ENCODE peak calls at places on chromosomes 3 and 15, in five cellular contexts. V is AG04450, G is HCT116, R is breast epithelium, A is BJ. S is an unnamed sample.

GRCh38 chr3:172194702-172195392 is 155.5 kb downstream of the FNDC3B start:
- DNase-seq in A (no peak), R (no peak), V (no peak), G (peak), S (no peak)

GRCh38 chr3:10551139-10551538 is 45.8 kb upstream of the ATP2B2 start:
- DNase-seq in R (peak), A (no peak), V (no peak), G (no peak), S (no peak)

GRCh38 chr3:83002869-83003445 is 1241.5 kb upstream of the GBE1 start:
- DNase-seq in A (no peak), G (no peak), V (no peak), R (no peak), S (no peak)

GRCh38 chr15:100926971-100927756 is 8.0 kb downstream of the LRRK1 start:
- DNase-seq in R (no peak), G (no peak), A (no peak), V (no peak), S (no peak)

GRCh38 chr3:22399566-22399965 is 648.6 kb upstream of the ZNF385D start:
- DNase-seq in G (no peak), A (no peak), R (no peak), V (no peak), S (no peak)

GRCh38 chr3:31945738-31946052 is 35.4 kb downstream of the OSBPL10 start:
- DNase-seq in G (no peak), V (no peak), A (no peak), R (no peak), S (no peak)

GRCh38 chr3:125351814-125352456 is 23.2 kb downstream of the ZNF148 start:
- DNase-seq in R (no peak), G (no peak), V (no peak), A (no peak), S (no peak)

GRCh38 chr3:50303038-50303815 is at the start of gene HYAL1:
- DNase-seq in R (no peak), G (peak), A (no peak), V (no peak), S (no peak)

GRCh38 chr3:192026656-192027055 is 565.7 kb downstream of the PYDC2 start:
- DNase-seq in A (no peak), G (no peak), R (no peak), V (no peak), S (no peak)

GRCh38 chr15:81093961-81094360 is 40.1 kb upstream of the CFAP161 start:
- DNase-seq in V (no peak), G (no peak), R (no peak), A (no peak), S (no peak)

GRCh38 chr3:187447737-187448136 is 79.6 kb downstream of the RTP4 start:
- DNase-seq in A (no peak), V (no peak), R (no peak), G (no peak), S (no peak)

GRCh38 chr15:42385206-42385979 is 26.1 kb downstream of the CAPN3 start:
- DNase-seq in R (no peak), G (peak), V (peak), A (no peak), S (peak)

GRCh38 chr15:63615935-63616334 is 18.7 kb downstream of the FBXL22 start:
- DNase-seq in G (no peak), V (no peak), R (no peak), A (no peak), S (no peak)

GRCh38 chr3:55701997-55702396 is 214.9 kb upstream of the WNT5A start:
- DNase-seq in A (no peak), G (no peak), R (no peak), V (no peak), S (no peak)

GRCh38 chr3:39383913-39384664 is 919 bp downstream of the SLC25A38 start:
- DNase-seq in A (peak), G (peak), R (peak), V (peak), S (peak)

GRCh38 chr3:42061711-42062408 is 29.3 kb upstream of the TRAK1 start:
- DNase-seq in R (no peak), V (peak), G (peak), A (peak), S (no peak)

GRCh38 chr15:70412717-70413266 is 315.1 kb upstream of the TLE3 start:
- DNase-seq in A (no peak), V (no peak), R (peak), G (no peak), S (no peak)

GRCh38 chr3:10495003-10495402 is 10.4 kb downstream of the ATP2B2 start:
- DNase-seq in G (peak), R (peak), A (no peak), V (no peak), S (no peak)

GRCh38 chr3:80983753-80984152 is 777.7 kb downstream of the GBE1 start:
- DNase-seq in V (no peak), G (no peak), A (no peak), R (no peak), S (no peak)

GRCh38 chr3:128496602-128497304 is 3.8 kb upstream of the GATA2 start:
- DNase-seq in R (no peak), G (no peak), V (no peak), A (no peak), S (no peak)

GRCh38 chr3:7166460-7166859 is 305.5 kb downstream of the GRM7 start:
- DNase-seq in R (no peak), V (no peak), G (no peak), A (no peak), S (no peak)

GRCh38 chr3:16609927-16610580 is 4.8 kb upstream of the DAZL start:
- DNase-seq in G (no peak), V (no peak), A (peak), R (no peak), S (no peak)

GRCh38 chr3:17629400-17629799 is 113.0 kb downstream of the TBC1D5 start:
- DNase-seq in V (no peak), R (no peak), A (no peak), G (no peak), S (no peak)

GRCh38 chr3:20185364-20185732 is 658 bp downstream of the SGO1 start:
- DNase-seq in V (no peak), G (no peak), A (no peak), R (no peak), S (peak)
- H3K4me3 ChIP-seq in V (peak), G (peak), A (peak), R (peak), S (peak)

DNA sequence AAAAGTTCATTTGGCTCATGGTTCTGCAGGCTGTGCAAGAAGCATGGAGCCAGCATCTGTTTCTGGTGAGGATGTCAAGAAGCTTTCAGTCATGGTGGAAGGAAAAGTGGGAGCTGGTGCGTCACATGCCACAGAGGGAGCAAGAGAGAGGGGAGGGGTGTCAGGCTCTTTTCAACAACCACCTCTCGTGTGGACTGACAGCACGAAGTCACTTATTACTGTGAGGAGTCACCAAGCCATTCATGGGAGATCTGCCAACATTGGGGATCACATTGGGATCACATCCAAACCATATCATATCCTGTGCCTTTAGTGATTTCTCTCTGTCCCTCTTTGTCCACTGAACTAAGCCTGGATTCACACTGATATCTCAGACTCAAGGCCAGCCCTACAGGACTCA is 132.0 kb downstream of the KLF13 start:
- DNase-seq in R (no peak), V (no peak), A (no peak), G (no peak), S (no peak)
- H3K4me3 ChIP-seq in R (no peak), V (no peak), A (no peak), G (no peak), S (no peak)

GRCh38 chr15:96042734-96043224 is 287.7 kb upstream of the NR2F2 start:
- DNase-seq in V (no peak), R (no peak), A (no peak), G (no peak), S (peak)
- H3K4me3 ChIP-seq in V (no peak), R (no peak), A (no peak), G (no peak), S (peak)

DNA sequence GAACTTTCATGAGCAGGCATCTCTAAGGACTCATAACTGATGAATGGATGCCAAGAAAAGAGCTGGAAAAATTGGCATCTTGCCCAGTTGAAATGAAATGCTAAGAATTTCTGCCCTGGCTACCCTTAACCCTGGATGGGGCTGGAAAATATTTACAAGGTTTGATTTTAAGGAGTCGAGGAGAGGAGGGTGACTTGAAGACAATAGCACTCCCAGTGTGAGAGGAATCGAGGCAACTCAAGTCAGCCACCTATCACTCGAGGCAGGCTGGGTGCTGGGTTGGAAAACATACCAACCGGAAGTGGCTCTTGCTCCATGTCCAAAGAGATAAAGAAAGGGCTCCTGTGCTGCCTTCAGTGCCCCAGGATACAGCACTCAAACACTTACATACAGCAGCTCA is 5.1 kb downstream of the PRICKLE2 start:
- DNase-seq in V (no peak), G (no peak), R (no peak), A (no peak), S (no peak)
- H3K4me3 ChIP-seq in V (no peak), G (no peak), R (no peak), A (no peak), S (no peak)